ENCODE peak calls at places on chromosomes 4 and X, in six cellular contexts. One of them, this sample, is unnamed.

GRCh38 chr4:84878541-84878940 is 87.9 kb downstream of the WDFY3 start:
- DNase-seq in dermis blood vessel endothelial cell: no peak
- DNase-seq in astrocyte of the spinal cord: no peak
- DNase-seq in GM12865: no peak
- DNase-seq in NCI-H1417 treated with DMSO at 0.1 percent for 48 hours: no peak
- DNase-seq in germinal center: no peak
- DNase-seq in this sample: no peak

GRCh38 chr4:6782147-6782845 is at the start of gene KIAA0232:
- DNase-seq in dermis blood vessel endothelial cell: peak
- DNase-seq in astrocyte of the spinal cord: peak
- DNase-seq in GM12865: peak
- DNase-seq in NCI-H1417 treated with DMSO at 0.1 percent for 48 hours: peak
- DNase-seq in germinal center: peak
- DNase-seq in this sample: peak

GRCh38 chr4:147479376-147479775 is 1.5 kb upstream of the EDNRA start:
- DNase-seq in dermis blood vessel endothelial cell: no peak
- DNase-seq in astrocyte of the spinal cord: no peak
- DNase-seq in GM12865: no peak
- DNase-seq in NCI-H1417 treated with DMSO at 0.1 percent for 48 hours: no peak
- DNase-seq in germinal center: no peak
- DNase-seq in this sample: no peak

GRCh38 chr4:6245246-6246169 is 24.1 kb upstream of the WFS1 start:
- DNase-seq in dermis blood vessel endothelial cell: no peak
- DNase-seq in astrocyte of the spinal cord: no peak
- DNase-seq in GM12865: no peak
- DNase-seq in NCI-H1417 treated with DMSO at 0.1 percent for 48 hours: no peak
- DNase-seq in germinal center: no peak
- DNase-seq in this sample: no peak

GRCh38 chrX:151488677-151489076 is 74.8 kb upstream of the PASD1 start:
- DNase-seq in dermis blood vessel endothelial cell: no peak
- DNase-seq in astrocyte of the spinal cord: no peak
- DNase-seq in GM12865: peak
- DNase-seq in NCI-H1417 treated with DMSO at 0.1 percent for 48 hours: no peak
- DNase-seq in germinal center: peak
- DNase-seq in this sample: no peak

GRCh38 chr4:154416183-154416543 is 75.4 kb downstream of the DCHS2 start:
- DNase-seq in dermis blood vessel endothelial cell: peak
- DNase-seq in astrocyte of the spinal cord: no peak
- DNase-seq in GM12865: peak
- DNase-seq in NCI-H1417 treated with DMSO at 0.1 percent for 48 hours: no peak
- DNase-seq in germinal center: no peak
- DNase-seq in this sample: no peak

GRCh38 chrX:119726900-119727555 is 31.4 kb upstream of the SOWAHD start:
- DNase-seq in dermis blood vessel endothelial cell: no peak
- DNase-seq in astrocyte of the spinal cord: no peak
- DNase-seq in GM12865: peak
- DNase-seq in NCI-H1417 treated with DMSO at 0.1 percent for 48 hours: no peak
- DNase-seq in germinal center: no peak
- DNase-seq in this sample: no peak

GRCh38 chr4:61805979-61806378 is 605.9 kb downstream of the ADGRL3 start:
- DNase-seq in dermis blood vessel endothelial cell: no peak
- DNase-seq in astrocyte of the spinal cord: peak
- DNase-seq in GM12865: no peak
- DNase-seq in NCI-H1417 treated with DMSO at 0.1 percent for 48 hours: no peak
- DNase-seq in germinal center: no peak
- DNase-seq in this sample: no peak

GRCh38 chr4:73445383-73446335 is 9.6 kb downstream of the AFP start:
- DNase-seq in dermis blood vessel endothelial cell: no peak
- DNase-seq in astrocyte of the spinal cord: no peak
- DNase-seq in GM12865: no peak
- DNase-seq in NCI-H1417 treated with DMSO at 0.1 percent for 48 hours: no peak
- DNase-seq in germinal center: no peak
- DNase-seq in this sample: no peak

GRCh38 chrX:47093248-47093647 is 15.0 kb downstream of the RGN start:
- DNase-seq in dermis blood vessel endothelial cell: peak
- DNase-seq in astrocyte of the spinal cord: peak
- DNase-seq in GM12865: peak
- DNase-seq in NCI-H1417 treated with DMSO at 0.1 percent for 48 hours: no peak
- DNase-seq in germinal center: no peak
- DNase-seq in this sample: no peak

GRCh38 chrX:23952984-23953907 is 45.4 kb downstream of the CXorf58 start:
- DNase-seq in dermis blood vessel endothelial cell: peak
- DNase-seq in astrocyte of the spinal cord: no peak
- DNase-seq in GM12865: peak
- DNase-seq in NCI-H1417 treated with DMSO at 0.1 percent for 48 hours: peak
- DNase-seq in germinal center: peak
- DNase-seq in this sample: no peak

GRCh38 chr4:181957088-181957487 is 286.1 kb upstream of the TENM3 start:
- DNase-seq in dermis blood vessel endothelial cell: no peak
- DNase-seq in astrocyte of the spinal cord: peak
- DNase-seq in GM12865: no peak
- DNase-seq in NCI-H1417 treated with DMSO at 0.1 percent for 48 hours: no peak
- DNase-seq in germinal center: no peak
- DNase-seq in this sample: no peak

GRCh38 chr4:139658185-139658584 is 7.4 kb upstream of the MGST2 start:
- DNase-seq in dermis blood vessel endothelial cell: peak
- DNase-seq in astrocyte of the spinal cord: no peak
- DNase-seq in GM12865: no peak
- DNase-seq in NCI-H1417 treated with DMSO at 0.1 percent for 48 hours: no peak
- DNase-seq in germinal center: no peak
- DNase-seq in this sample: no peak

GRCh38 chrX:151042852-151043251 is 59.7 kb downstream of the HMGB3 start:
- DNase-seq in dermis blood vessel endothelial cell: no peak
- DNase-seq in astrocyte of the spinal cord: no peak
- DNase-seq in GM12865: no peak
- DNase-seq in NCI-H1417 treated with DMSO at 0.1 percent for 48 hours: no peak
- DNase-seq in germinal center: no peak
- DNase-seq in this sample: no peak

GRCh38 chr4:113467581-113467980 is 294.0 kb downstream of the CAMK2D start:
- DNase-seq in dermis blood vessel endothelial cell: peak
- DNase-seq in astrocyte of the spinal cord: peak
- DNase-seq in GM12865: no peak
- DNase-seq in NCI-H1417 treated with DMSO at 0.1 percent for 48 hours: no peak
- DNase-seq in germinal center: no peak
- DNase-seq in this sample: no peak

GRCh38 chrX:1354036-1355019 is 17.7 kb downstream of the IL3RA start:
- DNase-seq in dermis blood vessel endothelial cell: no peak
- DNase-seq in astrocyte of the spinal cord: no peak
- DNase-seq in GM12865: no peak
- DNase-seq in NCI-H1417 treated with DMSO at 0.1 percent for 48 hours: no peak
- DNase-seq in germinal center: no peak
- DNase-seq in this sample: no peak

GRCh38 chr4:12889054-12889453 is 595.1 kb downstream of the RAB28 start:
- DNase-seq in dermis blood vessel endothelial cell: no peak
- DNase-seq in astrocyte of the spinal cord: peak
- DNase-seq in GM12865: no peak
- DNase-seq in NCI-H1417 treated with DMSO at 0.1 percent for 48 hours: no peak
- DNase-seq in germinal center: no peak
- DNase-seq in this sample: no peak

GRCh38 chr4:8306511-8307021 is 37.0 kb downstream of the HTRA3 start:
- DNase-seq in dermis blood vessel endothelial cell: peak
- DNase-seq in astrocyte of the spinal cord: no peak
- DNase-seq in GM12865: no peak
- DNase-seq in NCI-H1417 treated with DMSO at 0.1 percent for 48 hours: no peak
- DNase-seq in germinal center: no peak
- DNase-seq in this sample: no peak

GRCh38 chrX:45472968-45473367 is 272.3 kb upstream of the DIPK2B start:
- DNase-seq in dermis blood vessel endothelial cell: peak
- DNase-seq in astrocyte of the spinal cord: peak
- DNase-seq in GM12865: no peak
- DNase-seq in NCI-H1417 treated with DMSO at 0.1 percent for 48 hours: no peak
- DNase-seq in germinal center: no peak
- DNase-seq in this sample: no peak

This sample was measured in pulmonary artery endothelial cell.